ENCODE peak calls at places on chromosomes 16 and 17, in seven cellular contexts. One of them, this sample, is unnamed.

GRCh38 chr16:61042736-61043135 is 993.5 kb downstream of the CDH8 start:
- DNase-seq in spleen: no peak
- DNase-seq in body of pancreas: no peak
- DNase-seq in heart left ventricle: no peak
- DNase-seq in IMR-90: no peak
- DNase-seq in transverse colon: no peak
- DNase-seq in stomach: no peak
- DNase-seq in this sample: no peak

GRCh38 chr16:27226976-27227705 is 23.8 kb downstream of the KDM8 start:
- DNase-seq in body of pancreas: no peak
- DNase-seq in heart left ventricle: no peak
- DNase-seq in stomach: no peak
- DNase-seq in IMR-90: no peak
- DNase-seq in transverse colon: no peak
- DNase-seq in spleen: peak
- DNase-seq in this sample: no peak

GRCh38 chr17:38510424-38511125 is 82.3 kb downstream of the ARHGAP23 start:
- DNase-seq in stomach: peak
- DNase-seq in transverse colon: no peak
- DNase-seq in heart left ventricle: no peak
- DNase-seq in IMR-90: no peak
- DNase-seq in body of pancreas: peak
- DNase-seq in spleen: no peak
- DNase-seq in this sample: no peak

GRCh38 chr16:71748226-71748625 is 23.7 kb upstream of the PHLPP2 start:
- DNase-seq in transverse colon: no peak
- DNase-seq in heart left ventricle: no peak
- DNase-seq in IMR-90: no peak
- DNase-seq in spleen: no peak
- DNase-seq in body of pancreas: no peak
- DNase-seq in stomach: no peak
- DNase-seq in this sample: no peak

GRCh38 chr16:82704369-82704768 is 77.6 kb downstream of the CDH13 start:
- DNase-seq in stomach: no peak
- DNase-seq in IMR-90: peak
- DNase-seq in spleen: no peak
- DNase-seq in heart left ventricle: no peak
- DNase-seq in transverse colon: no peak
- DNase-seq in body of pancreas: no peak
- DNase-seq in this sample: no peak

GRCh38 chr17:27566673-27567562 is 64.1 kb upstream of the LGALS9 start:
- DNase-seq in spleen: peak
- DNase-seq in body of pancreas: no peak
- DNase-seq in transverse colon: no peak
- DNase-seq in IMR-90: peak
- DNase-seq in heart left ventricle: no peak
- DNase-seq in stomach: no peak
- DNase-seq in this sample: no peak

GRCh38 chr17:10270258-10270657 is 71.9 kb upstream of the GAS7 start:
- DNase-seq in body of pancreas: no peak
- DNase-seq in stomach: no peak
- DNase-seq in heart left ventricle: no peak
- DNase-seq in spleen: no peak
- DNase-seq in IMR-90: no peak
- DNase-seq in transverse colon: no peak
- DNase-seq in this sample: no peak

GRCh38 chr17:5097101-5097834 is 14.4 kb downstream of the ZNF232 start:
- DNase-seq in heart left ventricle: peak
- DNase-seq in spleen: peak
- DNase-seq in transverse colon: peak
- DNase-seq in stomach: peak
- DNase-seq in body of pancreas: peak
- DNase-seq in IMR-90: no peak
- DNase-seq in this sample: peak

GRCh38 chr17:2214887-2215615 is 88.5 kb downstream of the SMG6 start:
- DNase-seq in body of pancreas: no peak
- DNase-seq in spleen: no peak
- DNase-seq in IMR-90: peak
- DNase-seq in transverse colon: peak
- DNase-seq in stomach: no peak
- DNase-seq in heart left ventricle: peak
- DNase-seq in this sample: no peak

GRCh38 chr17:3594056-3594810 is 15.0 kb downstream of the TRPV1 start:
- DNase-seq in stomach: no peak
- DNase-seq in spleen: no peak
- DNase-seq in body of pancreas: no peak
- DNase-seq in transverse colon: no peak
- DNase-seq in heart left ventricle: no peak
- DNase-seq in IMR-90: peak
- DNase-seq in this sample: no peak

GRCh38 chr16:65737831-65738230 is 616.0 kb upstream of the CDH11 start:
- DNase-seq in transverse colon: no peak
- DNase-seq in heart left ventricle: no peak
- DNase-seq in body of pancreas: no peak
- DNase-seq in spleen: no peak
- DNase-seq in IMR-90: no peak
- DNase-seq in stomach: no peak
- DNase-seq in this sample: no peak

GRCh38 chr17:62800580-62800979 is 7.5 kb downstream of the MARCHF10 start:
- DNase-seq in IMR-90: peak
- DNase-seq in spleen: no peak
- DNase-seq in stomach: peak
- DNase-seq in transverse colon: no peak
- DNase-seq in body of pancreas: peak
- DNase-seq in heart left ventricle: no peak
- DNase-seq in this sample: peak

GRCh38 chr16:64238576-64238975 is 883.3 kb downstream of the CDH11 start:
- DNase-seq in IMR-90: peak
- DNase-seq in spleen: no peak
- DNase-seq in body of pancreas: no peak
- DNase-seq in transverse colon: no peak
- DNase-seq in heart left ventricle: no peak
- DNase-seq in stomach: no peak
- DNase-seq in this sample: no peak

GRCh38 chr17:82320956-82321927 is 3.8 kb upstream of the CD7 start:
- DNase-seq in stomach: no peak
- DNase-seq in transverse colon: peak
- DNase-seq in IMR-90: no peak
- DNase-seq in spleen: peak
- DNase-seq in body of pancreas: no peak
- DNase-seq in heart left ventricle: no peak
- DNase-seq in this sample: no peak

GRCh38 chr16:8905168-8905762 is 23.1 kb downstream of the LITAFD start:
- DNase-seq in IMR-90: peak
- DNase-seq in heart left ventricle: no peak
- DNase-seq in body of pancreas: no peak
- DNase-seq in transverse colon: no peak
- DNase-seq in spleen: no peak
- DNase-seq in stomach: no peak
- DNase-seq in this sample: no peak

GRCh38 chr17:56786989-56787482 is 46.7 kb downstream of the C17orf67 start:
- DNase-seq in stomach: no peak
- DNase-seq in transverse colon: peak
- DNase-seq in IMR-90: peak
- DNase-seq in heart left ventricle: no peak
- DNase-seq in body of pancreas: peak
- DNase-seq in spleen: no peak
- DNase-seq in this sample: peak

GRCh38 chr17:1223662-1224061 is 43.9 kb upstream of the ABR start:
- DNase-seq in transverse colon: no peak
- DNase-seq in stomach: no peak
- DNase-seq in spleen: no peak
- DNase-seq in heart left ventricle: no peak
- DNase-seq in IMR-90: no peak
- DNase-seq in body of pancreas: no peak
- DNase-seq in this sample: no peak

GRCh38 chr17:51230306-51230705 is 29.5 kb downstream of the MBTD1 start:
- DNase-seq in spleen: no peak
- DNase-seq in stomach: no peak
- DNase-seq in IMR-90: peak
- DNase-seq in heart left ventricle: no peak
- DNase-seq in body of pancreas: no peak
- DNase-seq in transverse colon: no peak
- DNase-seq in this sample: no peak

GRCh38 chr17:3127451-3127850 is at the start of gene OR1G1:
- DNase-seq in heart left ventricle: no peak
- DNase-seq in spleen: no peak
- DNase-seq in stomach: no peak
- DNase-seq in IMR-90: no peak
- DNase-seq in body of pancreas: no peak
- DNase-seq in transverse colon: no peak
- DNase-seq in this sample: no peak

GRCh38 chr17:19347323-19348080 is 15.0 kb downstream of the B9D1 start:
- DNase-seq in transverse colon: no peak
- DNase-seq in stomach: no peak
- DNase-seq in heart left ventricle: no peak
- DNase-seq in spleen: peak
- DNase-seq in IMR-90: no peak
- DNase-seq in body of pancreas: no peak
- DNase-seq in this sample: no peak

GRCh38 chr16:17414421-17414820 is 56.3 kb downstream of the XYLT1 start:
- DNase-seq in transverse colon: peak
- DNase-seq in IMR-90: no peak
- DNase-seq in body of pancreas: no peak
- DNase-seq in stomach: no peak
- DNase-seq in heart left ventricle: no peak
- DNase-seq in spleen: no peak
- DNase-seq in this sample: no peak

GRCh38 chr17:18143044-18143936 is 34.7 kb downstream of the MYO15A start:
- DNase-seq in spleen: no peak
- DNase-seq in transverse colon: no peak
- DNase-seq in heart left ventricle: no peak
- DNase-seq in IMR-90: peak
- DNase-seq in body of pancreas: no peak
- DNase-seq in stomach: no peak
- DNase-seq in this sample: no peak

GRCh38 chr16:69469807-69470561 is 45.6 kb downstream of the CYB5B start:
- DNase-seq in heart left ventricle: no peak
- DNase-seq in body of pancreas: no peak
- DNase-seq in stomach: no peak
- DNase-seq in transverse colon: no peak
- DNase-seq in spleen: no peak
- DNase-seq in IMR-90: no peak
- DNase-seq in this sample: no peak

GRCh38 chr17:45284176-45285140 is 22.6 kb upstream of the SPATA32 start:
- DNase-seq in stomach: peak
- DNase-seq in body of pancreas: no peak
- DNase-seq in heart left ventricle: peak
- DNase-seq in IMR-90: no peak
- DNase-seq in transverse colon: no peak
- DNase-seq in spleen: no peak
- DNase-seq in this sample: peak
- TF ChIP-seq CTCF in stomach: peak
- TF ChIP-seq CTCF in body of pancreas: no peak
- TF ChIP-seq CTCF in heart left ventricle: no peak
- TF ChIP-seq CTCF in IMR-90: peak
- TF ChIP-seq CTCF in transverse colon: peak
- TF ChIP-seq CTCF in spleen: peak
- TF ChIP-seq CTCF in this sample: no peak

GRCh38 chr17:81295031-81295677 is at the start of gene SLC38A10:
- DNase-seq in transverse colon: peak
- DNase-seq in IMR-90: peak
- DNase-seq in body of pancreas: peak
- DNase-seq in heart left ventricle: peak
- DNase-seq in spleen: peak
- DNase-seq in stomach: peak
- DNase-seq in this sample: peak
- TF ChIP-seq POLR2A in transverse colon: peak
- TF ChIP-seq POLR2A in IMR-90: peak
- TF ChIP-seq POLR2A in body of pancreas: peak
- TF ChIP-seq POLR2A in heart left ventricle: peak
- TF ChIP-seq POLR2A in spleen: peak
- TF ChIP-seq POLR2A in stomach: peak
- TF ChIP-seq POLR2A in this sample: peak

GRCh38 chr16:12255919-12256665 is 279.6 kb downstream of the SNX29 start:
- DNase-seq in spleen: no peak
- DNase-seq in IMR-90: no peak
- DNase-seq in transverse colon: no peak
- DNase-seq in body of pancreas: no peak
- DNase-seq in heart left ventricle: no peak
- DNase-seq in stomach: no peak
- DNase-seq in this sample: no peak

GRCh38 chr16:12258806-12259205 is 282.3 kb downstream of the SNX29 start:
- DNase-seq in transverse colon: no peak
- DNase-seq in stomach: no peak
- DNase-seq in heart left ventricle: no peak
- DNase-seq in IMR-90: no peak
- DNase-seq in spleen: no peak
- DNase-seq in body of pancreas: no peak
- DNase-seq in this sample: no peak

GRCh38 chr16:12256880-12257279 is 280.3 kb downstream of the SNX29 start:
- DNase-seq in heart left ventricle: no peak
- DNase-seq in stomach: no peak
- DNase-seq in spleen: no peak
- DNase-seq in transverse colon: no peak
- DNase-seq in IMR-90: peak
- DNase-seq in body of pancreas: no peak
- DNase-seq in this sample: no peak

GRCh38 chr16:12259258-12259657 is 282.7 kb downstream of the SNX29 start:
- DNase-seq in body of pancreas: no peak
- DNase-seq in IMR-90: no peak
- DNase-seq in transverse colon: no peak
- DNase-seq in heart left ventricle: no peak
- DNase-seq in spleen: no peak
- DNase-seq in stomach: no peak
- DNase-seq in this sample: no peak

GRCh38 chr16:12257926-12258561 is 281.5 kb downstream of the SNX29 start:
- DNase-seq in stomach: no peak
- DNase-seq in IMR-90: no peak
- DNase-seq in body of pancreas: peak
- DNase-seq in spleen: no peak
- DNase-seq in heart left ventricle: no peak
- DNase-seq in transverse colon: peak
- DNase-seq in this sample: no peak
- TF ChIP-seq CTCF in stomach: no peak
- TF ChIP-seq CTCF in IMR-90: peak
- TF ChIP-seq CTCF in body of pancreas: peak
- TF ChIP-seq CTCF in spleen: no peak
- TF ChIP-seq CTCF in heart left ventricle: no peak
- TF ChIP-seq CTCF in transverse colon: peak
- TF ChIP-seq CTCF in this sample: no peak

DNA sequence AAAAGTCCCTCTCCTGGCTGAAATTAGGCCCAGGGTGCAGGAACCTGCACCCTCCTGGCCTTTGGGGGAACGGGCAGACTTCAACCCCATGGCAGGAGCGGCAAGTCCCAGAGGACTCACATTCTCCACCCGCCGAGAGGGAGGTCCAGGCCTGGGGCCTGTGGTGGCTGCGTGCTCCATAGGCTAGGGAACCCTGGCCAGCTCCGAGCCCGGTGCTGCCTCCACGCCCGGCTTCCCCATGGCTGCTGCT is 130 bp downstream of the CCDC78 start:
- DNase-seq in heart left ventricle: no peak
- DNase-seq in spleen: no peak
- DNase-seq in transverse colon: no peak
- DNase-seq in stomach: no peak
- DNase-seq in body of pancreas: no peak
- DNase-seq in IMR-90: no peak
- DNase-seq in this sample: no peak
- TF ChIP-seq POLR2A in heart left ventricle: no peak
- TF ChIP-seq POLR2A in spleen: no peak
- TF ChIP-seq POLR2A in transverse colon: no peak
- TF ChIP-seq POLR2A in stomach: no peak
- TF ChIP-seq POLR2A in body of pancreas: no peak
- TF ChIP-seq POLR2A in IMR-90: no peak
- TF ChIP-seq POLR2A in this sample: no peak

GRCh38 chr16:48383877-48384304 is 1.3 kb downstream of the SIAH1 start:
- DNase-seq in stomach: no peak
- DNase-seq in body of pancreas: peak
- DNase-seq in heart left ventricle: no peak
- DNase-seq in IMR-90: no peak
- DNase-seq in spleen: no peak
- DNase-seq in transverse colon: peak
- DNase-seq in this sample: peak
- TF ChIP-seq CTCF in stomach: no peak
- TF ChIP-seq CTCF in body of pancreas: no peak
- TF ChIP-seq CTCF in heart left ventricle: no peak
- TF ChIP-seq CTCF in IMR-90: no peak
- TF ChIP-seq CTCF in spleen: no peak
- TF ChIP-seq CTCF in transverse colon: no peak
- TF ChIP-seq CTCF in this sample: no peak